ENCODE peak calls at places on chromosomes 16 and 17, in four cellular contexts. O is cardiac fibroblast; M is RKO; V is stimulated activated CD8-positive, alpha-beta memory T cell treated with anti-CD3 and anti-CD28 coated beads, Interleukin-4, amount 100 ng/mL, for 1 hour. F is an unnamed sample.

GRCh38 chr17:42227849-42228696 is 33.8 kb upstream of the GHDC start:
- DNase-seq in M (no peak), V (no peak), O (peak), F (no peak)

GRCh38 chr17:51298508-51299371 is 38.4 kb downstream of the UTP18 start:
- DNase-seq in O (peak), M (peak), V (no peak), F (no peak)

GRCh38 chr17:7842380-7842949 is 8.4 kb downstream of the KDM6B start:
- DNase-seq in V (peak), O (peak), M (peak), F (no peak)

GRCh38 chr17:44561237-44561623 is 3.9 kb downstream of the FZD2 start:
- DNase-seq in V (no peak), M (no peak), O (no peak), F (no peak)

GRCh38 chr17:164536-165235 is 16.8 kb downstream of the DOC2B start:
- DNase-seq in O (peak), V (no peak), M (peak), F (no peak)

GRCh38 chr16:56426585-56426984 is 1.2 kb upstream of the AMFR start:
- DNase-seq in O (no peak), V (no peak), M (no peak), F (no peak)

GRCh38 chr17:40530988-40531971 is 29.9 kb upstream of the TNS4 start:
- DNase-seq in M (no peak), O (no peak), V (no peak), F (no peak)

GRCh38 chr17:51611585-51611984 is 351.2 kb downstream of the UTP18 start:
- DNase-seq in M (no peak), O (no peak), V (no peak), F (no peak)

GRCh38 chr17:9226130-9226793 is 205.0 kb downstream of the NTN1 start:
- DNase-seq in O (no peak), M (no peak), V (no peak), F (no peak)

GRCh38 chr17:28177351-28177750 is 134.9 kb downstream of the NLK start:
- DNase-seq in M (no peak), O (no peak), V (no peak), F (no peak)